ENCODE peak calls at places on chromosomes 7 and 10, in four cellular contexts. N, T, W and M are unnamed samples.
A peak's percentile ranks its signal among the peaks of the same experiment; 100 is the strongest.

GRCh38 chr7:2734761-2735571 is 47.0 kb downstream of the AMZ1 start:
- ATAC-seq in N (no peak), T (peak; percentile 30), W (no peak), M (peak; percentile 31)

GRCh38 chr10:23558361-23558799 is 119.5 kb downstream of the OTUD1 start:
- ATAC-seq in N (no peak), T (no peak), W (no peak), M (peak; percentile 89)

GRCh38 chr7:116698930-116699722 is 27.1 kb downstream of the MET start:
- ATAC-seq in N (no peak), T (no peak), W (no peak), M (no peak)

GRCh38 chr10:121063744-121064143 is 212.6 kb downstream of the WDR11 start:
- ATAC-seq in N (no peak), T (no peak), W (peak; percentile 100), M (no peak)

GRCh38 chr10:80197972-80198591 is 7.3 kb downstream of the ANXA11 start:
- ATAC-seq in N (no peak), T (no peak), W (no peak), M (no peak)

GRCh38 chr10:117830832-117831231 is 215.9 kb downstream of the RAB11FIP2 start:
- ATAC-seq in N (no peak), T (no peak), W (no peak), M (no peak)

GRCh38 chr7:44565795-44566559 is 7.7 kb downstream of the DDX56 start:
- ATAC-seq in N (peak; percentile 59), T (peak; percentile 79), W (peak; percentile 33), M (peak; percentile 28)

GRCh38 chr7:144437370-144438191 is 34.1 kb upstream of the NOBOX start:
- ATAC-seq in N (peak; percentile 92), T (peak; percentile 82), W (peak; percentile 77), M (no peak)

GRCh38 chr10:131929122-131929845 is 28.5 kb downstream of the PPP2R2D start:
- ATAC-seq in N (peak; percentile 47), T (peak; percentile 24), W (peak; percentile 23), M (no peak)

GRCh38 chr7:121544199-121544598 is 148.1 kb upstream of the FAM3C start:
- ATAC-seq in N (no peak), T (no peak), W (no peak), M (no peak)

GRCh38 chr10:74047304-74047703 is 49.4 kb downstream of the VCL start:
- ATAC-seq in N (no peak), T (no peak), W (no peak), M (peak; percentile 79)

GRCh38 chr10:86648706-86649426 is 5.5 kb upstream of the OPN4 start:
- ATAC-seq in N (peak; percentile 90), T (no peak), W (no peak), M (peak; percentile 79)

GRCh38 chr7:157893535-157894044 is 556.8 kb downstream of the DNAJB6 start:
- ATAC-seq in N (no peak), T (no peak), W (no peak), M (no peak)

GRCh38 chr7:24199978-24200377 is 84.0 kb upstream of the NPY start:
- ATAC-seq in N (no peak), T (no peak), W (no peak), M (no peak)

GRCh38 chr7:127949670-127950069 is 81.6 kb downstream of the LRRC4 start:
- ATAC-seq in N (no peak), T (peak; percentile 63), W (no peak), M (no peak)

GRCh38 chr7:50355817-50356178 is 51.3 kb downstream of the IKZF1 start:
- ATAC-seq in N (no peak), T (peak; percentile 82), W (no peak), M (no peak)

GRCh38 chr7:66877577-66878300 is 43.3 kb upstream of the TMEM248 start:
- ATAC-seq in N (no peak), T (no peak), W (no peak), M (no peak)

GRCh38 chr10:48802611-48803046 is 118.0 kb downstream of the WDFY4 start:
- ATAC-seq in N (no peak), T (no peak), W (no peak), M (no peak)

GRCh38 chr7:22824760-22825159 is 2.1 kb upstream of the TOMM7 start:
- ATAC-seq in N (no peak), T (no peak), W (no peak), M (no peak)

GRCh38 chr7:140049339-140050024 is 13.3 kb downstream of the PARP12 start:
- ATAC-seq in N (no peak), T (peak; percentile 47), W (peak; percentile 96), M (peak; percentile 39)

GRCh38 chr10:16146993-16147392 is 286.7 kb upstream of the MINDY3 start:
- ATAC-seq in N (no peak), T (no peak), W (no peak), M (no peak)

GRCh38 chr10:45197816-45198595 is 117.4 kb downstream of the OR13A1 start:
- ATAC-seq in N (no peak), T (peak; percentile 61), W (no peak), M (no peak)

GRCh38 chr10:103648951-103649532 is 155.5 kb downstream of the NEURL1 start:
- ATAC-seq in N (no peak), T (no peak), W (no peak), M (peak; percentile 20)

GRCh38 chr10:67780759-67781538 is 57.0 kb downstream of the DNAJC12 start:
- ATAC-seq in N (peak; percentile 34), T (peak; percentile 19), W (peak; percentile 70), M (no peak)

GRCh38 chr7:77460057-77460486 is 43.9 kb upstream of the GSAP start:
- ATAC-seq in N (peak; percentile 47), T (peak; percentile 64), W (peak; percentile 83), M (no peak)

GRCh38 chr7:158263110-158263963 is 324.3 kb downstream of the PTPRN2 start:
- ATAC-seq in N (no peak), T (no peak), W (peak; percentile 70), M (no peak)

GRCh38 chr10:71268247-71268691 is 50.8 kb upstream of the SLC29A3 start:
- ATAC-seq in N (peak; percentile 63), T (peak; percentile 14), W (peak; percentile 53), M (no peak)

GRCh38 chr7:33853361-33854062 is 51.8 kb upstream of the BMPER start:
- ATAC-seq in N (no peak), T (no peak), W (no peak), M (no peak)

GRCh38 chr10:14553434-14553833 is 221.3 kb downstream of the FAM107B start:
- ATAC-seq in N (peak; percentile 12), T (no peak), W (no peak), M (no peak)

GRCh38 chr10:74067373-74068370 is 69.8 kb downstream of the VCL start:
- ATAC-seq in N (peak; percentile 21), T (peak; percentile 69), W (no peak), M (no peak)

GRCh38 chr7:28903779-28904538 is 54.2 kb downstream of the TRIL start:
- ATAC-seq in N (no peak), T (no peak), W (no peak), M (no peak)

GRCh38 chr7:135536160-135536559 is 21.6 kb upstream of the NUP205 start:
- ATAC-seq in N (peak; percentile 43), T (peak; percentile 25), W (no peak), M (no peak)

GRCh38 chr10:68096913-68097509 is 12.3 kb upstream of the MYPN start:
- ATAC-seq in N (peak; percentile 80), T (peak; percentile 71), W (peak; percentile 57), M (peak; percentile 70)

GRCh38 chr7:139016931-139017511 is 18.8 kb downstream of the ZC3HAV1L start:
- ATAC-seq in N (peak; percentile 97), T (peak; percentile 97), W (peak; percentile 96), M (peak; percentile 71)

GRCh38 chr7:107968449-107968848 is 34.5 kb downstream of the LAMB1 start:
- ATAC-seq in N (no peak), T (no peak), W (no peak), M (no peak)

GRCh38 chr10:124575107-124576035 is 113.7 kb downstream of the LHPP start:
- ATAC-seq in N (peak; percentile 38), T (no peak), W (no peak), M (no peak)

GRCh38 chr7:152663101-152663740 is 12.7 kb downstream of the XRCC2 start:
- ATAC-seq in N (no peak), T (no peak), W (no peak), M (no peak)
- TF ChIP-seq EP300 in N (no peak), T (no peak), W (no peak), M (no peak)

GRCh38 chr7:156732091-156732621 is 91.6 kb downstream of the RNF32 start:
- ATAC-seq in N (no peak), T (no peak), W (no peak), M (no peak)
- H3K4me3 ChIP-seq in N (no peak overlapping the region), T (no peak overlapping the region), W (no peak overlapping the region), M (no peak overlapping the region)

GRCh38 chr7:94161476-94161875 is 157.3 kb upstream of the BET1 start:
- ATAC-seq in N (no peak), T (no peak), W (no peak), M (no peak)

DNA sequence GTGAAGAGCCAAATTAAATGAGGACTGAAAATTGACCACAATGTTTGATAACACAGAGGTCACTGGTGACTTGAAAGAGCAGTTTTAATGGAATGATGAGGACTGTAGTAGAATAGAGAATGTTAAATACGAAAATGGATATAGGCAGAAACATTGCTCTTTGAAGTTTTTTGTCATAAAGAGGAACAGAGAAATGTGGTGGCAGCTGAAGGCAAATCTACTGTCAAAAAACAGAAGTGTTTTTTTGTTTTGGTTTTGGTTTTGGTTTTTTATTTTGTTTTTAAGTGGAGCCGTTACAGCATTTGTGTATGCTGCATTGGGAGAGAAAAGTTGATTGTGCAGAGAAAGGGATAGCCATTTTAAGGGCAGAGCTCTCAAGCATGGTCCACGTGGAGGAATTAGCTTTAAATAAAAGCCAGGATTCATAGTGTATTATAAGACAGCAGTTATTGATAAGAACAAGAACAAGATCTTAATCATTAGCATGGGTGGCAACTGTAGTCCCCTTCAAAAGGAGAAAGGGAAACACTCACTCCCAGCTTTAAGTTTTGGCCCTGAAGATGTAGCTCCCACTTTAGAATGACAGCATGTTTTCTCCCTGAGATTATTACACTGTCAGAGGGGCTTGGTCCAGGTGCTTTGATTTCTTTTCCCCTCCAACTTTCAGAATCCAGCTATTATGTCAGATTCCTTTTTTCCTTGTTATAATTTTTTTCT is 156.7 kb upstream of the BET1 start:
- ATAC-seq in N (no peak), T (no peak), W (no peak), M (no peak)
- TF ChIP-seq EP300 in N (no peak), T (no peak), W (no peak), M (no peak)

GRCh38 chr10:98170249-98171117 is 36.0 kb downstream of the R3HCC1L start:
- ATAC-seq in N (peak; percentile 97), T (peak; percentile 90), W (peak; percentile 97), M (no peak)

GRCh38 chr10:98173258-98173657 is 38.8 kb downstream of the R3HCC1L start:
- ATAC-seq in N (no peak), T (no peak), W (no peak), M (no peak)

GRCh38 chr10:98169379-98169778 is 34.9 kb downstream of the R3HCC1L start:
- ATAC-seq in N (no peak), T (no peak), W (no peak), M (no peak)

GRCh38 chr10:98172073-98172472 is 37.6 kb downstream of the R3HCC1L start:
- ATAC-seq in N (no peak), T (no peak), W (no peak), M (peak; percentile 50)

GRCh38 chr10:98172495-98172894 is 38.0 kb downstream of the R3HCC1L start:
- ATAC-seq in N (no peak), T (no peak), W (no peak), M (no peak)
- H3K4me3 ChIP-seq in N (no peak overlapping the region), T (no peak overlapping the region), W (no peak overlapping the region), M (no peak overlapping the region)

GRCh38 chr10:122980209-122981065 is at the start of gene PSTK:
- ATAC-seq in N (peak; percentile 98), T (peak; percentile 98), W (peak; percentile 96), M (peak; percentile 99)
- TF ChIP-seq EP300 in N (no peak), T (no peak), W (no peak), M (no peak)